ENCODE peak calls at places on chromosomes 5 and 9, in five cellular contexts. F, G, J, W and O are unnamed samples.

GRCh38 chr5:87354496-87354895 is 58.2 kb downstream of the CCNH start:
- DNase-seq in F (no peak), G (no peak), J (no peak), W (no peak), O (no peak)

GRCh38 chr5:156391139-156391538 is 64.2 kb downstream of the SGCD start:
- DNase-seq in W (no peak), J (no peak), F (no peak), G (no peak), O (no peak)

GRCh38 chr5:88081877-88082276 is 186.8 kb downstream of the TMEM161B start:
- DNase-seq in W (no peak), G (no peak), F (no peak), J (no peak), O (no peak)

GRCh38 chr9:109315889-109316640 is 4.8 kb downstream of the EPB41L4B start:
- DNase-seq in J (peak), W (peak), G (peak), F (peak), O (peak)

GRCh38 chr9:110126457-110126856 is 81.5 kb downstream of the C9orf152 start:
- DNase-seq in G (no peak), J (no peak), F (no peak), W (no peak), O (no peak)

GRCh38 chr5:129903466-129904101 is 681 bp upstream of the CHSY3 start:
- DNase-seq in G (no peak), W (no peak), F (no peak), J (peak), O (no peak)

GRCh38 chr9:135802876-135803419 is 101.0 kb downstream of the KCNT1 start:
- DNase-seq in W (no peak), J (no peak), F (no peak), G (no peak), O (no peak)

GRCh38 chr5:154221371-154221896 is 30.9 kb downstream of the GALNT10 start:
- DNase-seq in J (peak), G (peak), W (peak), F (no peak), O (peak)

GRCh38 chr9:120783611-120784047 is 9.6 kb downstream of the FBXW2 start:
- DNase-seq in F (no peak), G (no peak), J (no peak), W (no peak), O (no peak)

GRCh38 chr5:174222891-174223290 is 177.4 kb downstream of the NSG2 start:
- DNase-seq in W (no peak), G (no peak), J (no peak), F (no peak), O (no peak)

GRCh38 chr9:116985636-116986414 is 298.7 kb downstream of the TRIM32 start:
- DNase-seq in J (no peak), W (no peak), G (no peak), F (no peak), O (no peak)

GRCh38 chr5:15533124-15533893 is 33.3 kb downstream of the FBXL7 start:
- DNase-seq in J (no peak), F (no peak), G (no peak), W (no peak), O (no peak)